ENCODE peak calls at places on chromosomes 1 and 21, in seven cellular contexts. One of them, this sample, is unnamed.

GRCh38 chr21:36150192-36150711 is 6.4 kb upstream of the DOP1B start:
- DNase-seq in foreskin keratinocyte: no peak
- DNase-seq in left ventricle myocardium inferior: peak; percentile 38
- DNase-seq in Panc1: no peak
- DNase-seq in GM23248: peak; percentile 62
- DNase-seq in OCI-LY7: peak; percentile 89
- DNase-seq in cardiac muscle cell: no peak
- DNase-seq in this sample: no peak

GRCh38 chr1:4117196-4117595 is 217.1 kb upstream of the C1orf174 start:
- DNase-seq in cardiac muscle cell: no peak
- DNase-seq in Panc1: no peak
- DNase-seq in OCI-LY7: no peak
- DNase-seq in GM23248: no peak
- DNase-seq in foreskin keratinocyte: no peak
- DNase-seq in left ventricle myocardium inferior: no peak
- DNase-seq in this sample: peak; percentile 44

GRCh38 chr1:3465935-3466321 is 11.5 kb downstream of the ARHGEF16 start:
- DNase-seq in left ventricle myocardium inferior: no peak
- DNase-seq in OCI-LY7: no peak
- DNase-seq in Panc1: no peak
- DNase-seq in foreskin keratinocyte: no peak
- DNase-seq in GM23248: no peak
- DNase-seq in cardiac muscle cell: no peak
- DNase-seq in this sample: no peak

GRCh38 chr1:86089765-86090164 is 66.8 kb downstream of the COL24A1 start:
- DNase-seq in OCI-LY7: no peak
- DNase-seq in foreskin keratinocyte: no peak
- DNase-seq in left ventricle myocardium inferior: no peak
- DNase-seq in GM23248: no peak
- DNase-seq in cardiac muscle cell: no peak
- DNase-seq in Panc1: no peak
- DNase-seq in this sample: no peak

GRCh38 chr1:84339503-84339902 is 38.0 kb downstream of the SAMD13 start:
- DNase-seq in GM23248: peak; percentile 67
- DNase-seq in left ventricle myocardium inferior: no peak
- DNase-seq in foreskin keratinocyte: peak; percentile 40
- DNase-seq in Panc1: no peak
- DNase-seq in OCI-LY7: no peak
- DNase-seq in cardiac muscle cell: no peak
- DNase-seq in this sample: no peak

GRCh38 chr21:38945536-38946245 is 140.0 kb downstream of the ETS2 start:
- DNase-seq in GM23248: no peak
- DNase-seq in left ventricle myocardium inferior: no peak
- DNase-seq in foreskin keratinocyte: no peak
- DNase-seq in Panc1: no peak
- DNase-seq in cardiac muscle cell: no peak
- DNase-seq in OCI-LY7: no peak
- DNase-seq in this sample: no peak

GRCh38 chr1:245313581-245313980 is 158.8 kb downstream of the KIF26B start:
- DNase-seq in left ventricle myocardium inferior: no peak
- DNase-seq in OCI-LY7: no peak
- DNase-seq in GM23248: peak; percentile 36
- DNase-seq in foreskin keratinocyte: no peak
- DNase-seq in Panc1: no peak
- DNase-seq in cardiac muscle cell: no peak
- DNase-seq in this sample: no peak

GRCh38 chr1:158930504-158930903 is 848 bp upstream of the PYHIN1 start:
- DNase-seq in left ventricle myocardium inferior: no peak
- DNase-seq in OCI-LY7: peak; percentile 81
- DNase-seq in foreskin keratinocyte: no peak
- DNase-seq in GM23248: no peak
- DNase-seq in cardiac muscle cell: no peak
- DNase-seq in Panc1: no peak
- DNase-seq in this sample: no peak

GRCh38 chr1:171257207-171258052 is 9.1 kb downstream of the FMO1 start:
- DNase-seq in foreskin keratinocyte: peak; percentile 94
- DNase-seq in cardiac muscle cell: no peak
- DNase-seq in OCI-LY7: no peak
- DNase-seq in Panc1: no peak
- DNase-seq in GM23248: peak; percentile 82
- DNase-seq in left ventricle myocardium inferior: no peak
- DNase-seq in this sample: peak; percentile 88

GRCh38 chr21:15682182-15682895 is 47.4 kb upstream of the USP25 start:
- DNase-seq in foreskin keratinocyte: peak; percentile 49
- DNase-seq in GM23248: peak; percentile 74
- DNase-seq in cardiac muscle cell: no peak
- DNase-seq in OCI-LY7: no peak
- DNase-seq in left ventricle myocardium inferior: no peak
- DNase-seq in Panc1: no peak
- DNase-seq in this sample: no peak

GRCh38 chr1:179779645-179780272 is 36.7 kb downstream of the FAM163A start:
- DNase-seq in left ventricle myocardium inferior: no peak
- DNase-seq in Panc1: no peak
- DNase-seq in OCI-LY7: no peak
- DNase-seq in foreskin keratinocyte: no peak
- DNase-seq in GM23248: peak; percentile 31
- DNase-seq in cardiac muscle cell: no peak
- DNase-seq in this sample: no peak

GRCh38 chr1:36089393-36090121 is 865 bp downstream of the ADPRS start:
- DNase-seq in Panc1: no peak
- DNase-seq in left ventricle myocardium inferior: no peak
- DNase-seq in foreskin keratinocyte: peak; percentile 48
- DNase-seq in OCI-LY7: peak; percentile 52
- DNase-seq in GM23248: peak; percentile 79
- DNase-seq in cardiac muscle cell: peak; percentile 37
- DNase-seq in this sample: no peak

GRCh38 chr1:2840036-2840809 is 38.7 kb upstream of the TTC34 start:
- DNase-seq in Panc1: no peak
- DNase-seq in foreskin keratinocyte: no peak
- DNase-seq in OCI-LY7: no peak
- DNase-seq in left ventricle myocardium inferior: no peak
- DNase-seq in GM23248: no peak
- DNase-seq in cardiac muscle cell: no peak
- DNase-seq in this sample: no peak

GRCh38 chr21:29342394-29342957 is 43.8 kb downstream of the BACH1 start:
- DNase-seq in cardiac muscle cell: no peak
- DNase-seq in OCI-LY7: no peak
- DNase-seq in Panc1: no peak
- DNase-seq in foreskin keratinocyte: peak; percentile 93
- DNase-seq in left ventricle myocardium inferior: peak; percentile 68
- DNase-seq in GM23248: peak; percentile 94
- DNase-seq in this sample: peak; percentile 82

GRCh38 chr1:194366705-194367104 is 1180.3 kb upstream of the B3GALT2 start:
- DNase-seq in foreskin keratinocyte: peak; percentile 97
- DNase-seq in Panc1: no peak
- DNase-seq in cardiac muscle cell: no peak
- DNase-seq in left ventricle myocardium inferior: no peak
- DNase-seq in OCI-LY7: no peak
- DNase-seq in GM23248: no peak
- DNase-seq in this sample: no peak

GRCh38 chr1:200153277-200154055 is 126.0 kb downstream of the NR5A2 start:
- DNase-seq in cardiac muscle cell: no peak
- DNase-seq in OCI-LY7: peak; percentile 68
- DNase-seq in GM23248: no peak
- DNase-seq in left ventricle myocardium inferior: no peak
- DNase-seq in Panc1: no peak
- DNase-seq in foreskin keratinocyte: peak; percentile 3
- DNase-seq in this sample: no peak

GRCh38 chr21:17780539-17780938 is 38.6 kb downstream of the C21orf91 start:
- DNase-seq in Panc1: no peak
- DNase-seq in OCI-LY7: peak; percentile 23
- DNase-seq in left ventricle myocardium inferior: no peak
- DNase-seq in cardiac muscle cell: no peak
- DNase-seq in foreskin keratinocyte: no peak
- DNase-seq in GM23248: no peak
- DNase-seq in this sample: no peak

GRCh38 chr1:17833661-17834501 is 78.7 kb downstream of the ACTL8 start:
- DNase-seq in Panc1: no peak
- DNase-seq in OCI-LY7: no peak
- DNase-seq in foreskin keratinocyte: no peak
- DNase-seq in left ventricle myocardium inferior: no peak
- DNase-seq in cardiac muscle cell: no peak
- DNase-seq in GM23248: no peak
- DNase-seq in this sample: no peak

GRCh38 chr1:115714572-115715141 is 53.9 kb downstream of the CASQ2 start:
- DNase-seq in OCI-LY7: no peak
- DNase-seq in GM23248: no peak
- DNase-seq in left ventricle myocardium inferior: no peak
- DNase-seq in foreskin keratinocyte: peak; percentile 98
- DNase-seq in cardiac muscle cell: no peak
- DNase-seq in Panc1: no peak
- DNase-seq in this sample: no peak

GRCh38 chr1:12619396-12620141 is 1.6 kb upstream of the DHRS3 start:
- DNase-seq in cardiac muscle cell: peak; percentile 93
- DNase-seq in GM23248: peak; percentile 97
- DNase-seq in OCI-LY7: peak; percentile 59
- DNase-seq in left ventricle myocardium inferior: peak; percentile 88
- DNase-seq in Panc1: peak; percentile 69
- DNase-seq in foreskin keratinocyte: peak; percentile 62
- DNase-seq in this sample: peak; percentile 92

GRCh38 chr1:119946724-119947123 is 50.4 kb upstream of the ADAM30 start:
- DNase-seq in Panc1: no peak
- DNase-seq in GM23248: peak; percentile 23
- DNase-seq in OCI-LY7: no peak
- DNase-seq in cardiac muscle cell: no peak
- DNase-seq in left ventricle myocardium inferior: no peak
- DNase-seq in foreskin keratinocyte: no peak
- DNase-seq in this sample: no peak

GRCh38 chr1:47587891-47588582 is 150.2 kb downstream of the FOXD2 start:
- DNase-seq in OCI-LY7: no peak
- DNase-seq in Panc1: no peak
- DNase-seq in GM23248: no peak
- DNase-seq in left ventricle myocardium inferior: no peak
- DNase-seq in foreskin keratinocyte: no peak
- DNase-seq in cardiac muscle cell: peak; percentile 70
- DNase-seq in this sample: peak; percentile 45

GRCh38 chr1:85295006-85295431 is 18.6 kb upstream of the BCL10 start:
- DNase-seq in GM23248: no peak
- DNase-seq in cardiac muscle cell: no peak
- DNase-seq in foreskin keratinocyte: peak; percentile 98
- DNase-seq in OCI-LY7: no peak
- DNase-seq in left ventricle myocardium inferior: no peak
- DNase-seq in Panc1: peak; percentile 89
- DNase-seq in this sample: no peak

GRCh38 chr1:113881661-113882060 is 5.7 kb downstream of the BCL2L15 start:
- DNase-seq in foreskin keratinocyte: no peak
- DNase-seq in GM23248: no peak
- DNase-seq in Panc1: no peak
- DNase-seq in cardiac muscle cell: no peak
- DNase-seq in left ventricle myocardium inferior: no peak
- DNase-seq in OCI-LY7: no peak
- DNase-seq in this sample: no peak

GRCh38 chr1:228042508-228042907 is 35.7 kb downstream of the WNT3A start:
- DNase-seq in GM23248: no peak
- DNase-seq in left ventricle myocardium inferior: no peak
- DNase-seq in cardiac muscle cell: no peak
- DNase-seq in Panc1: no peak
- DNase-seq in foreskin keratinocyte: no peak
- DNase-seq in OCI-LY7: no peak
- DNase-seq in this sample: no peak

GRCh38 chr1:221839794-221840395 is 98.0 kb upstream of the DUSP10 start:
- DNase-seq in left ventricle myocardium inferior: peak; percentile 72
- DNase-seq in cardiac muscle cell: no peak
- DNase-seq in GM23248: peak; percentile 86
- DNase-seq in foreskin keratinocyte: peak; percentile 100
- DNase-seq in Panc1: no peak
- DNase-seq in OCI-LY7: no peak
- DNase-seq in this sample: peak; percentile 84
- H3K27ac ChIP-seq in left ventricle myocardium inferior: peak overlapping the region; percentile 78
- H3K27ac ChIP-seq in cardiac muscle cell: no peak overlapping the region
- H3K27ac ChIP-seq in GM23248: peak overlapping the region; percentile 68
- H3K27ac ChIP-seq in foreskin keratinocyte: peak overlapping the region; percentile 97
- H3K27ac ChIP-seq in Panc1: no peak overlapping the region
- H3K27ac ChIP-seq in OCI-LY7: no peak overlapping the region
- H3K27ac ChIP-seq in this sample: peak overlapping the region; percentile 68

DNA sequence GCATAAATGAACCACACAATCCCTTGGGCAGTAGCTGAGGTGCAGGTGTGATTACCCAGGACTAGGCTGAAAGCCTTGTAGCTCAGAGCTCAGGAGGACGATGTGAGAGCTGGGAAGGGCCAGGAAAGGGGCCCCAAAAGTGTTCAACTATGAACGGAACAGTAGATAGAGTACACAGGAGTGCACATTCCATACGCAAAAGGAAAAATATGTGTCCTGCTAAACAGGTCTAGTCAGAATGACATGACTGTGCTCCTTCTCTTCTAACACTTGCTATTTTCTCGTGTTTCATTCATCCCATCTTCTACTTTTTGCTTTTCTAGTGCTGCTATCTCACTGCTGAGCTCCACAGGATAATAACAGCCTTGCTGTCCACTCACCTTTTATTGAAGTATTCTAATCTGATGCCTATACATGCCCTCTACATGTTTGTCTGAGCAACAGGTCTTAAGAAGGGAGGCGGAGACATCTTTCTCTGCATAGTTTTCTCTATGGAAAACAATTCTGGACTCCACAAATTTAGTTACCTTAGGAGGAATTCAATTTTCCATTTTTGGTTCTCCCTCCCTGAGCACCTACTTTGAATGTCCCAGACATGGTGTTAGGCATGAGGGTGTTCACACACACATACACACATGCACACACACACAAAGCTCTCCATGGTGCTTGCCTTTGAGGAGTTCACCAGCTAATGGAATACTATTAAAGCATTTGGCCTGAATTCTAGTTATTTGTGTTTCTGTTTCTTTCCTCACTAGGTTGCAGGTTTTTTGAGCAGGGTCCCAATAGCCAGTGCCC is 3.4 kb downstream of the S100A10 start:
- DNase-seq in foreskin keratinocyte: peak; percentile 69
- DNase-seq in cardiac muscle cell: no peak
- DNase-seq in OCI-LY7: no peak
- DNase-seq in Panc1: no peak
- DNase-seq in left ventricle myocardium inferior: no peak
- DNase-seq in GM23248: peak; percentile 38
- DNase-seq in this sample: no peak
- H3K27ac ChIP-seq in foreskin keratinocyte: peak overlapping the region; percentile 99
- H3K27ac ChIP-seq in cardiac muscle cell: no peak overlapping the region
- H3K27ac ChIP-seq in OCI-LY7: no peak overlapping the region
- H3K27ac ChIP-seq in Panc1: peak overlapping the region; percentile 99
- H3K27ac ChIP-seq in left ventricle myocardium inferior: peak overlapping the region; percentile 98
- H3K27ac ChIP-seq in GM23248: peak overlapping the region; percentile 98
- H3K27ac ChIP-seq in this sample: peak overlapping the region; percentile 95

DNA sequence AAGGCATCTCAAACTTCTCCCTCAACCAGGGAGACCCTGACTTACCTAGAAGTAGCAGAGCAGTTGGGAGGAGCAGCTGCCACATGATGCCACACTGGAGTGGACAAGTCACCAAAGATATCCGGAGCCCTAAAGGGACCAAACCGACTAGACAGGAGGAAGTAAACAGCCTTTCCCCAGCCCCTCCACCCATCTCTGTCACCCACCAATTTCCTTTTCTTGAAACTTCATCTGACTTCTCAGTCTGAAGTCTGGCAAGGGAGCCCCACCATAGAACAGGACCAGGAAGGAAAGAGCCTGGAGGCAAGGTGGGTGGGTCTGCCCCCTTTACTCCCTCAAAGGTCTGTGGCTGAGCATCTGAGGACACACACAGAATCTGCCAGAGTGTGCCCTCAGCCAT is at the start of gene FCGR3A:
- DNase-seq in Panc1: no peak
- DNase-seq in OCI-LY7: no peak
- DNase-seq in GM23248: no peak
- DNase-seq in left ventricle myocardium inferior: no peak
- DNase-seq in foreskin keratinocyte: no peak
- DNase-seq in cardiac muscle cell: no peak
- DNase-seq in this sample: no peak
- H3K27ac ChIP-seq in Panc1: no peak within 1 kb of the TSS
- H3K27ac ChIP-seq in OCI-LY7: no peak within 1 kb of the TSS
- H3K27ac ChIP-seq in GM23248: no peak within 1 kb of the TSS
- H3K27ac ChIP-seq in left ventricle myocardium inferior: peak within 1 kb of the TSS; percentile 30
- H3K27ac ChIP-seq in foreskin keratinocyte: no peak within 1 kb of the TSS
- H3K27ac ChIP-seq in cardiac muscle cell: no peak within 1 kb of the TSS
- H3K27ac ChIP-seq in this sample: no peak within 1 kb of the TSS

GRCh38 chr1:10495475-10495817 is 20.7 kb downstream of the PEX14 start:
- DNase-seq in OCI-LY7: no peak
- DNase-seq in left ventricle myocardium inferior: no peak
- DNase-seq in cardiac muscle cell: no peak
- DNase-seq in GM23248: no peak
- DNase-seq in foreskin keratinocyte: no peak
- DNase-seq in Panc1: no peak
- DNase-seq in this sample: no peak
- H3K27ac ChIP-seq in OCI-LY7: no peak overlapping the region
- H3K27ac ChIP-seq in left ventricle myocardium inferior: peak overlapping the region; percentile 70
- H3K27ac ChIP-seq in cardiac muscle cell: peak overlapping the region; percentile 26
- H3K27ac ChIP-seq in GM23248: peak overlapping the region; percentile 45
- H3K27ac ChIP-seq in foreskin keratinocyte: peak overlapping the region; percentile 93
- H3K27ac ChIP-seq in Panc1: peak overlapping the region; percentile 7
- H3K27ac ChIP-seq in this sample: peak overlapping the region; percentile 87